ENCODE peak calls at places on chromosomes 3 and 15, in eight cellular contexts. S, F, Q, V, J, P, C and D are unnamed samples.

GRCh38 chr15:59222106-59222505 is 15.5 kb downstream of the LDHAL6B start:
- DNase-seq in S (no peak), F (no peak), Q (no peak), V (no peak), J (peak; percentile 42), P (no peak), C (no peak), D (no peak)

GRCh38 chr3:48026951-48027908 is 11.0 kb upstream of the MAP4 start:
- DNase-seq in S (no peak), F (no peak), Q (no peak), V (no peak), J (no peak), P (no peak), C (no peak), D (no peak)

GRCh38 chr15:34647569-34648334 is 64.3 kb upstream of the GOLGA8B start:
- DNase-seq in S (no peak), F (no peak), Q (no peak), V (no peak), J (no peak), P (peak; percentile 91), C (no peak), D (no peak)

GRCh38 chr15:101053261-101053660 is 134.1 kb downstream of the LRRK1 start:
- DNase-seq in S (peak; percentile 38), F (no peak), Q (peak; percentile 85), V (no peak), J (peak; percentile 67), P (no peak), C (no peak), D (no peak)

GRCh38 chr3:60202052-60202753 is 1049.0 kb downstream of the FHIT start:
- DNase-seq in S (no peak), F (no peak), Q (no peak), V (no peak), J (no peak), P (no peak), C (no peak), D (no peak)

GRCh38 chr3:139718415-139718814 is 40.6 kb upstream of the NMNAT3 start:
- DNase-seq in S (peak; percentile 68), F (peak; percentile 26), Q (no peak), V (no peak), J (no peak), P (peak; percentile 20), C (no peak), D (no peak)

GRCh38 chr3:118587847-118588246 is 446.8 kb downstream of the IGSF11 start:
- DNase-seq in S (no peak), F (no peak), Q (no peak), V (no peak), J (no peak), P (no peak), C (no peak), D (no peak)

GRCh38 chr15:74497584-74497983 is 36.6 kb upstream of the UBL7 start:
- DNase-seq in S (no peak), F (no peak), Q (no peak), V (no peak), J (no peak), P (no peak), C (no peak), D (no peak)

GRCh38 chr3:36403661-36404060 is 23.4 kb downstream of the STAC start:
- DNase-seq in S (no peak), F (no peak), Q (no peak), V (no peak), J (no peak), P (no peak), C (no peak), D (no peak)

GRCh38 chr15:68368731-68369435 is 63.1 kb downstream of the ITGA11 start:
- DNase-seq in S (no peak), F (no peak), Q (no peak), V (no peak), J (no peak), P (no peak), C (no peak), D (no peak)

GRCh38 chr3:94256888-94257813 is 194.3 kb downstream of the NSUN3 start:
- DNase-seq in S (no peak), F (no peak), Q (no peak), V (no peak), J (no peak), P (no peak), C (no peak), D (no peak)

GRCh38 chr3:47954562-47954961 is 61.7 kb downstream of the MAP4 start:
- DNase-seq in S (no peak), F (no peak), Q (no peak), V (no peak), J (no peak), P (peak; percentile 37), C (no peak), D (no peak)

GRCh38 chr3:95705786-95706418 is 1108.5 kb upstream of the EPHA6 start:
- DNase-seq in S (no peak), F (no peak), Q (no peak), V (no peak), J (no peak), P (no peak), C (no peak), D (no peak)

GRCh38 chr3:104556372-104557078 is 810.2 kb upstream of the ALCAM start:
- DNase-seq in S (no peak), F (no peak), Q (no peak), V (no peak), J (no peak), P (no peak), C (no peak), D (no peak)

GRCh38 chr3:46078712-46079400 is 51.6 kb upstream of the XCR1 start:
- DNase-seq in S (peak; percentile 91), F (peak; percentile 91), Q (peak; percentile 97), V (peak; percentile 72), J (peak; percentile 92), P (peak; percentile 94), C (no peak), D (no peak)

GRCh38 chr3:117523407-117523806 is 813.8 kb downstream of the TUSC7 start:
- DNase-seq in S (no peak), F (no peak), Q (no peak), V (no peak), J (no peak), P (no peak), C (no peak), D (no peak)

DNA sequence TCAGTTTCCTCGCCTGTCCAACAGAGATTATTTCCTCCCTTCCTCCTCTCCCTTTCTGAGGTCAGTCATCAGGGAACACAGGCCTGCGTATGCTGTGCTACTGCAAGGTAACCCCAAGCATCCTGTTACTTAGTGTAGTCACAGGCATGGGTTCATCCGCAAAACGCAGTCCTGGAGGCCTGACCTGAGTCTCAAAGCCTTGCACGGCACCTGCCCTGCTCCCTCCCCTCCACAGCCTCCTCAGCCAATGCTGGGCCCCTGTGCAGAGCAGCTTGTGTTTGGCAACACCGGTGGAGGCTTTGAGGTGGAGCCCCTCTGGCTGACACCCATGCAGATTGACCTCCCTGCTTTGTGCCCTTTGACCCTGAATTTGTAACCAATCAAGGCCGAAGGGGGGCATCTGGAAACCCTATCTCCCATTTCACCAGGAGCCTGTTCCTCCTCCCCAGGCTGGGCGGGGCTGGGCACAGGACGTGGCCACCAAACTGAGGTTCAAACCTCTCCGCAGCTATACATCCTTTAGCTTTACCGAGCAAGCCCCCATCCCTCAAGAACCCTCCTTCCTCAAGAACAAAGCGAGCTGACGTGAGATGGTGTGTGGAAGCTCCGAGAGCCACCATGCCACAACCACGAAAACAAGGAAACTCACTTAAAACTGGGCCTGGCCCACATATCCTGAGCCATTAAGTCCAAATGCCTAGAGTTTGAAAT is 21.5 kb downstream of the TKT start:
- DNase-seq in S (no peak), F (no peak), Q (no peak), V (no peak), J (no peak), P (no peak), C (no peak), D (peak; percentile 5)
- TF ChIP-seq POLR2AphosphoS5 in S (no peak), F (no peak), Q (no peak), V (no peak), J (no peak), P (peak; percentile 9), C (peak; percentile 35), D (no peak)

DNA sequence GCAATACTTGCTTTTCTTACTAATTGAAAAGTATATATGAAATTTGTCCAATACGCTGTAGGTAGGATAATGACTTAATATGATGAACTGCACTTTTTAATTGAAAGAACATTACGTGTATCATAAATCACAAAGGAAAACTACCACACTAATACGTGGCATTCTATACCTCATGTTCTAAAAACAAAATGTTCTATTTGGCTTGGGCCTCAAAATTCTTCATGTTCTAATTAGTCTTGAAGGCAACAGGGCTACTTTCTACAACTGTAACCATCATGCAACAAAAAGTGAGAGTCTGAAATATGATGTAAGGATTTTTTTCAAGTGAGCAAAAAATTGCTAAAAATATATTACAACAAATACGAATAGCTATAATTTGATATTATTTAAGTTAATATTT is 19.8 kb downstream of the THRB start:
- DNase-seq in S (no peak), F (no peak), Q (no peak), V (no peak), J (no peak), P (no peak), C (no peak), D (no peak)
- TF ChIP-seq POLR2AphosphoS5 in S (no peak), F (no peak), Q (peak; percentile 10), V (no peak), J (no peak), P (no peak), C (no peak), D (no peak)

DNA sequence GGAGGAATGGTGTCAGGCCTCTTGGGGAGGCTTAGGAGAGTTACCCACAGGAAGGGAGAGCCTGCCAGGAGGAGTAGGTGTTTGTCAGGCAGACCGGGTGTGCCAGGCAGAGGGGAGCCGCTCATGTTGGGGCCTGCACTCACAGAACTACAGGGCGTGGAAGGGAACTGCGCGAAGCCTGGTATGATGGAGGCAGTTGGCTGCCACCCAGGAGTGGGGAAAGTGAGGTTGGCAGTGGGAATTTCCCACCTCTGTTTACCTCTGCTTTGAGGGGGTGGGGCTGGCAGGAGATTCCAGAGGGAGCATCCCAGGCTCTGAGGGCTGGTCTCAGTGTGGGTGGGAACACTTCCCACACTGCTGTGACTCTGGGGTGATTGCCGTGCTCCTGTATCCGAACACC is 99.9 kb downstream of the SLCO3A1 start:
- DNase-seq in S (no peak), F (no peak), Q (no peak), V (no peak), J (no peak), P (no peak), C (no peak), D (no peak)
- TF ChIP-seq POLR2AphosphoS5 in S (no peak), F (no peak), Q (no peak), V (no peak), J (no peak), P (no peak), C (no peak), D (no peak)

GRCh38 chr15:44537728-44538240 is 837 bp downstream of the EIF3J start:
- DNase-seq in S (no peak), F (no peak), Q (no peak), V (no peak), J (no peak), P (peak; percentile 67), C (no peak), D (no peak)
- TF ChIP-seq POLR2AphosphoS5 in S (no peak), F (no peak), Q (no peak), V (no peak), J (no peak), P (no peak), C (no peak), D (no peak)